ENCODE peak calls at places on chromosomes 4 and X, in five cellular contexts. One of them, this sample, is unnamed.

GRCh38 chr4:80201326-80202151 is 4.2 kb downstream of the PRDM8 start:
- DNase-seq in dermis blood vessel endothelial cell: peak; percentile 36
- DNase-seq in glutamatergic neuron: no peak
- DNase-seq in activated CD4-positive, alpha-beta T cell treated with anti-CD3 and anti-CD28 coated beads, Interleukin-2, amount 10 ng/mL, durations not matched to agents 7 days and 5 days: peak; percentile 37
- DNase-seq in hypothalamus: no peak
- DNase-seq in this sample: peak; percentile 69

GRCh38 chr4:47814896-47815295 is 23.0 kb downstream of the CORIN start:
- DNase-seq in dermis blood vessel endothelial cell: no peak
- DNase-seq in glutamatergic neuron: no peak
- DNase-seq in activated CD4-positive, alpha-beta T cell treated with anti-CD3 and anti-CD28 coated beads, Interleukin-2, amount 10 ng/mL, durations not matched to agents 7 days and 5 days: no peak
- DNase-seq in hypothalamus: no peak
- DNase-seq in this sample: no peak

GRCh38 chr4:17447675-17448298 is 64.1 kb downstream of the QDPR start:
- DNase-seq in dermis blood vessel endothelial cell: peak; percentile 82
- DNase-seq in glutamatergic neuron: no peak
- DNase-seq in activated CD4-positive, alpha-beta T cell treated with anti-CD3 and anti-CD28 coated beads, Interleukin-2, amount 10 ng/mL, durations not matched to agents 7 days and 5 days: peak; percentile 77
- DNase-seq in hypothalamus: no peak
- DNase-seq in this sample: peak; percentile 75

GRCh38 chr4:147704846-147705245 is 20.9 kb upstream of the PRMT9 start:
- DNase-seq in dermis blood vessel endothelial cell: no peak
- DNase-seq in glutamatergic neuron: no peak
- DNase-seq in activated CD4-positive, alpha-beta T cell treated with anti-CD3 and anti-CD28 coated beads, Interleukin-2, amount 10 ng/mL, durations not matched to agents 7 days and 5 days: no peak
- DNase-seq in hypothalamus: no peak
- DNase-seq in this sample: no peak

GRCh38 chr4:37989398-37990260 is 29.4 kb downstream of the PTTG2 start:
- DNase-seq in dermis blood vessel endothelial cell: peak; percentile 42
- DNase-seq in glutamatergic neuron: no peak
- DNase-seq in activated CD4-positive, alpha-beta T cell treated with anti-CD3 and anti-CD28 coated beads, Interleukin-2, amount 10 ng/mL, durations not matched to agents 7 days and 5 days: no peak
- DNase-seq in hypothalamus: no peak
- DNase-seq in this sample: no peak

GRCh38 chr4:122824616-122825015 is 2.0 kb upstream of the FGF2 start:
- DNase-seq in dermis blood vessel endothelial cell: no peak
- DNase-seq in glutamatergic neuron: no peak
- DNase-seq in activated CD4-positive, alpha-beta T cell treated with anti-CD3 and anti-CD28 coated beads, Interleukin-2, amount 10 ng/mL, durations not matched to agents 7 days and 5 days: no peak
- DNase-seq in hypothalamus: no peak
- DNase-seq in this sample: no peak

GRCh38 chr4:98481167-98481566 is 177.2 kb downstream of the TSPAN5 start:
- DNase-seq in dermis blood vessel endothelial cell: no peak
- DNase-seq in glutamatergic neuron: no peak
- DNase-seq in activated CD4-positive, alpha-beta T cell treated with anti-CD3 and anti-CD28 coated beads, Interleukin-2, amount 10 ng/mL, durations not matched to agents 7 days and 5 days: no peak
- DNase-seq in hypothalamus: peak; percentile 12
- DNase-seq in this sample: no peak

GRCh38 chrX:37350034-37350365 is 836 bp downstream of the PRRG1 start:
- DNase-seq in dermis blood vessel endothelial cell: peak; percentile 31
- DNase-seq in glutamatergic neuron: no peak
- DNase-seq in activated CD4-positive, alpha-beta T cell treated with anti-CD3 and anti-CD28 coated beads, Interleukin-2, amount 10 ng/mL, durations not matched to agents 7 days and 5 days: no peak
- DNase-seq in hypothalamus: no peak
- DNase-seq in this sample: peak; percentile 33

GRCh38 chrX:48520455-48520854 is 1.2 kb upstream of the EBP start:
- DNase-seq in dermis blood vessel endothelial cell: no peak
- DNase-seq in glutamatergic neuron: no peak
- DNase-seq in activated CD4-positive, alpha-beta T cell treated with anti-CD3 and anti-CD28 coated beads, Interleukin-2, amount 10 ng/mL, durations not matched to agents 7 days and 5 days: peak; percentile 18
- DNase-seq in hypothalamus: no peak
- DNase-seq in this sample: no peak

GRCh38 chrX:14729058-14729457 is 143.8 kb downstream of the FANCB start:
- DNase-seq in dermis blood vessel endothelial cell: no peak
- DNase-seq in glutamatergic neuron: no peak
- DNase-seq in activated CD4-positive, alpha-beta T cell treated with anti-CD3 and anti-CD28 coated beads, Interleukin-2, amount 10 ng/mL, durations not matched to agents 7 days and 5 days: no peak
- DNase-seq in hypothalamus: no peak
- DNase-seq in this sample: no peak

GRCh38 chrX:40207626-40208025 is 109.9 kb upstream of the BCOR start:
- DNase-seq in dermis blood vessel endothelial cell: peak; percentile 2
- DNase-seq in glutamatergic neuron: no peak
- DNase-seq in activated CD4-positive, alpha-beta T cell treated with anti-CD3 and anti-CD28 coated beads, Interleukin-2, amount 10 ng/mL, durations not matched to agents 7 days and 5 days: peak; percentile 17
- DNase-seq in hypothalamus: no peak
- DNase-seq in this sample: no peak

GRCh38 chrX:9542106-9542764 is 77.4 kb downstream of the TBL1X start:
- DNase-seq in dermis blood vessel endothelial cell: no peak
- DNase-seq in glutamatergic neuron: no peak
- DNase-seq in activated CD4-positive, alpha-beta T cell treated with anti-CD3 and anti-CD28 coated beads, Interleukin-2, amount 10 ng/mL, durations not matched to agents 7 days and 5 days: no peak
- DNase-seq in hypothalamus: no peak
- DNase-seq in this sample: no peak

GRCh38 chr4:152073738-152074137 is 312.9 kb upstream of the GATB start:
- DNase-seq in dermis blood vessel endothelial cell: no peak
- DNase-seq in glutamatergic neuron: no peak
- DNase-seq in activated CD4-positive, alpha-beta T cell treated with anti-CD3 and anti-CD28 coated beads, Interleukin-2, amount 10 ng/mL, durations not matched to agents 7 days and 5 days: no peak
- DNase-seq in hypothalamus: no peak
- DNase-seq in this sample: no peak

GRCh38 chrX:39955621-39956020 is 142.1 kb downstream of the BCOR start:
- DNase-seq in dermis blood vessel endothelial cell: no peak
- DNase-seq in glutamatergic neuron: no peak
- DNase-seq in activated CD4-positive, alpha-beta T cell treated with anti-CD3 and anti-CD28 coated beads, Interleukin-2, amount 10 ng/mL, durations not matched to agents 7 days and 5 days: no peak
- DNase-seq in hypothalamus: no peak
- DNase-seq in this sample: no peak

GRCh38 chr4:156677136-156677535 is 294.5 kb downstream of the PDGFC start:
- DNase-seq in dermis blood vessel endothelial cell: peak; percentile 30
- DNase-seq in glutamatergic neuron: peak; percentile 19
- DNase-seq in activated CD4-positive, alpha-beta T cell treated with anti-CD3 and anti-CD28 coated beads, Interleukin-2, amount 10 ng/mL, durations not matched to agents 7 days and 5 days: no peak
- DNase-seq in hypothalamus: no peak
- DNase-seq in this sample: peak; percentile 5

GRCh38 chr4:185716008-185716976 is 95.7 kb downstream of the SORBS2 start:
- DNase-seq in dermis blood vessel endothelial cell: peak; percentile 49
- DNase-seq in glutamatergic neuron: peak; percentile 41
- DNase-seq in activated CD4-positive, alpha-beta T cell treated with anti-CD3 and anti-CD28 coated beads, Interleukin-2, amount 10 ng/mL, durations not matched to agents 7 days and 5 days: no peak
- DNase-seq in hypothalamus: no peak
- DNase-seq in this sample: no peak

GRCh38 chr4:36317731-36318130 is 36.3 kb downstream of the DTHD1 start:
- DNase-seq in dermis blood vessel endothelial cell: no peak
- DNase-seq in glutamatergic neuron: no peak
- DNase-seq in activated CD4-positive, alpha-beta T cell treated with anti-CD3 and anti-CD28 coated beads, Interleukin-2, amount 10 ng/mL, durations not matched to agents 7 days and 5 days: no peak
- DNase-seq in hypothalamus: no peak
- DNase-seq in this sample: no peak

GRCh38 chr4:7864685-7865084 is 75.0 kb downstream of the AFAP1 start:
- DNase-seq in dermis blood vessel endothelial cell: no peak
- DNase-seq in glutamatergic neuron: no peak
- DNase-seq in activated CD4-positive, alpha-beta T cell treated with anti-CD3 and anti-CD28 coated beads, Interleukin-2, amount 10 ng/mL, durations not matched to agents 7 days and 5 days: no peak
- DNase-seq in hypothalamus: no peak
- DNase-seq in this sample: no peak

GRCh38 chrX:10582945-10583344 is 37.4 kb downstream of the MID1 start:
- DNase-seq in dermis blood vessel endothelial cell: no peak
- DNase-seq in glutamatergic neuron: no peak
- DNase-seq in activated CD4-positive, alpha-beta T cell treated with anti-CD3 and anti-CD28 coated beads, Interleukin-2, amount 10 ng/mL, durations not matched to agents 7 days and 5 days: no peak
- DNase-seq in hypothalamus: no peak
- DNase-seq in this sample: no peak

GRCh38 chr4:169250796-169251195 is 20.0 kb downstream of the SH3RF1 start:
- DNase-seq in dermis blood vessel endothelial cell: no peak
- DNase-seq in glutamatergic neuron: no peak
- DNase-seq in activated CD4-positive, alpha-beta T cell treated with anti-CD3 and anti-CD28 coated beads, Interleukin-2, amount 10 ng/mL, durations not matched to agents 7 days and 5 days: no peak
- DNase-seq in hypothalamus: no peak
- DNase-seq in this sample: no peak

GRCh38 chr4:166594326-166594946 is 639.9 kb downstream of the SPOCK3 start:
- DNase-seq in dermis blood vessel endothelial cell: peak; percentile 5
- DNase-seq in glutamatergic neuron: peak; percentile 25
- DNase-seq in activated CD4-positive, alpha-beta T cell treated with anti-CD3 and anti-CD28 coated beads, Interleukin-2, amount 10 ng/mL, durations not matched to agents 7 days and 5 days: no peak
- DNase-seq in hypothalamus: no peak
- DNase-seq in this sample: peak; percentile 4

GRCh38 chr4:74097161-74097560 is 1.8 kb downstream of the CXCL2 start:
- DNase-seq in dermis blood vessel endothelial cell: peak; percentile 12
- DNase-seq in glutamatergic neuron: no peak
- DNase-seq in activated CD4-positive, alpha-beta T cell treated with anti-CD3 and anti-CD28 coated beads, Interleukin-2, amount 10 ng/mL, durations not matched to agents 7 days and 5 days: no peak
- DNase-seq in hypothalamus: no peak
- DNase-seq in this sample: no peak

GRCh38 chr4:74950200-74950599 is 17.3 kb downstream of the PARM1 start:
- DNase-seq in dermis blood vessel endothelial cell: no peak
- DNase-seq in glutamatergic neuron: no peak
- DNase-seq in activated CD4-positive, alpha-beta T cell treated with anti-CD3 and anti-CD28 coated beads, Interleukin-2, amount 10 ng/mL, durations not matched to agents 7 days and 5 days: no peak
- DNase-seq in hypothalamus: no peak
- DNase-seq in this sample: no peak

GRCh38 chr4:97990409-97990808 is 152.9 kb downstream of the STPG2 start:
- DNase-seq in dermis blood vessel endothelial cell: no peak
- DNase-seq in glutamatergic neuron: no peak
- DNase-seq in activated CD4-positive, alpha-beta T cell treated with anti-CD3 and anti-CD28 coated beads, Interleukin-2, amount 10 ng/mL, durations not matched to agents 7 days and 5 days: no peak
- DNase-seq in hypothalamus: no peak
- DNase-seq in this sample: no peak

GRCh38 chrX:109847257-109848187 is 114.5 kb upstream of the ACSL4 start:
- DNase-seq in dermis blood vessel endothelial cell: no peak
- DNase-seq in glutamatergic neuron: no peak
- DNase-seq in activated CD4-positive, alpha-beta T cell treated with anti-CD3 and anti-CD28 coated beads, Interleukin-2, amount 10 ng/mL, durations not matched to agents 7 days and 5 days: no peak
- DNase-seq in hypothalamus: no peak
- DNase-seq in this sample: no peak

This sample was measured in dermis microvascular lymphatic vessel endothelial cell.